ENCODE peak calls at places on chromosomes 5 and 9, in four cellular contexts. One of them, this sample, is unnamed.

GRCh38 chr5:151056367-151057306 is 24.2 kb downstream of the TNIP1 start:
- DNase-seq in T-helper 9 cell: no peak
- DNase-seq in activated T-helper 1 cell treated with anti-CD3 and anti-CD28 coated beads, Interleukin-2, amount 50 U/mL, for 16 hours: no peak
- DNase-seq in hippocampal formation: no peak
- DNase-seq in this sample: no peak

GRCh38 chr5:173301695-173302545 is 26.3 kb downstream of the STC2 start:
- DNase-seq in hippocampal formation: no peak
- DNase-seq in T-helper 9 cell: no peak
- DNase-seq in activated T-helper 1 cell treated with anti-CD3 and anti-CD28 coated beads, Interleukin-2, amount 50 U/mL, for 16 hours: no peak
- DNase-seq in this sample: no peak

GRCh38 chr5:103973669-103974068 is 411.1 kb upstream of the NUDT12 start:
- DNase-seq in activated T-helper 1 cell treated with anti-CD3 and anti-CD28 coated beads, Interleukin-2, amount 50 U/mL, for 16 hours: no peak
- DNase-seq in T-helper 9 cell: no peak
- DNase-seq in hippocampal formation: no peak
- DNase-seq in this sample: no peak

GRCh38 chr9:93828331-93829097 is 126.6 kb downstream of the BARX1 start:
- DNase-seq in T-helper 9 cell: no peak
- DNase-seq in activated T-helper 1 cell treated with anti-CD3 and anti-CD28 coated beads, Interleukin-2, amount 50 U/mL, for 16 hours: no peak
- DNase-seq in hippocampal formation: no peak
- DNase-seq in this sample: no peak

GRCh38 chr5:102796014-102796413 is 40.9 kb downstream of the PAM start:
- DNase-seq in activated T-helper 1 cell treated with anti-CD3 and anti-CD28 coated beads, Interleukin-2, amount 50 U/mL, for 16 hours: no peak
- DNase-seq in hippocampal formation: no peak
- DNase-seq in T-helper 9 cell: no peak
- DNase-seq in this sample: no peak

GRCh38 chr5:159884917-159885620 is 31.2 kb upstream of the ADRA1B start:
- DNase-seq in hippocampal formation: no peak
- DNase-seq in activated T-helper 1 cell treated with anti-CD3 and anti-CD28 coated beads, Interleukin-2, amount 50 U/mL, for 16 hours: no peak
- DNase-seq in T-helper 9 cell: no peak
- DNase-seq in this sample: no peak

GRCh38 chr9:37486616-37487544 is 1.1 kb downstream of the POLR1E start:
- DNase-seq in activated T-helper 1 cell treated with anti-CD3 and anti-CD28 coated beads, Interleukin-2, amount 50 U/mL, for 16 hours: no peak
- DNase-seq in T-helper 9 cell: no peak
- DNase-seq in hippocampal formation: no peak
- DNase-seq in this sample: no peak

GRCh38 chr9:100602302-100602930 is 24.5 kb downstream of the CAVIN4 start:
- DNase-seq in activated T-helper 1 cell treated with anti-CD3 and anti-CD28 coated beads, Interleukin-2, amount 50 U/mL, for 16 hours: no peak
- DNase-seq in hippocampal formation: no peak
- DNase-seq in T-helper 9 cell: no peak
- DNase-seq in this sample: no peak

GRCh38 chr5:147226512-147226911 is 8.3 kb upstream of the STK32A start:
- DNase-seq in hippocampal formation: no peak
- DNase-seq in T-helper 9 cell: no peak
- DNase-seq in activated T-helper 1 cell treated with anti-CD3 and anti-CD28 coated beads, Interleukin-2, amount 50 U/mL, for 16 hours: no peak
- DNase-seq in this sample: no peak

GRCh38 chr5:73822989-73823339 is 197.0 kb downstream of the ARHGEF28 start:
- DNase-seq in activated T-helper 1 cell treated with anti-CD3 and anti-CD28 coated beads, Interleukin-2, amount 50 U/mL, for 16 hours: no peak
- DNase-seq in hippocampal formation: no peak
- DNase-seq in T-helper 9 cell: no peak
- DNase-seq in this sample: no peak

GRCh38 chr5:77425998-77426659 is 66.0 kb downstream of the WDR41 start:
- DNase-seq in activated T-helper 1 cell treated with anti-CD3 and anti-CD28 coated beads, Interleukin-2, amount 50 U/mL, for 16 hours: no peak
- DNase-seq in T-helper 9 cell: no peak
- DNase-seq in hippocampal formation: no peak
- DNase-seq in this sample: no peak

GRCh38 chr9:127981559-127982121 is 851 bp upstream of the EEIG1 start:
- DNase-seq in T-helper 9 cell: no peak
- DNase-seq in activated T-helper 1 cell treated with anti-CD3 and anti-CD28 coated beads, Interleukin-2, amount 50 U/mL, for 16 hours: no peak
- DNase-seq in hippocampal formation: no peak
- DNase-seq in this sample: no peak

GRCh38 chr5:171957591-171958251 is 48.7 kb downstream of the FBXW11 start:
- DNase-seq in T-helper 9 cell: no peak
- DNase-seq in hippocampal formation: no peak
- DNase-seq in activated T-helper 1 cell treated with anti-CD3 and anti-CD28 coated beads, Interleukin-2, amount 50 U/mL, for 16 hours: no peak
- DNase-seq in this sample: no peak

GRCh38 chr9:109907810-109908458 is 127.9 kb downstream of the PALM2AKAP2 start:
- DNase-seq in T-helper 9 cell: no peak
- DNase-seq in hippocampal formation: no peak
- DNase-seq in activated T-helper 1 cell treated with anti-CD3 and anti-CD28 coated beads, Interleukin-2, amount 50 U/mL, for 16 hours: no peak
- DNase-seq in this sample: no peak

GRCh38 chr9:3848445-3849114 is 322.8 kb upstream of the RFX3 start:
- DNase-seq in activated T-helper 1 cell treated with anti-CD3 and anti-CD28 coated beads, Interleukin-2, amount 50 U/mL, for 16 hours: no peak
- DNase-seq in hippocampal formation: no peak
- DNase-seq in T-helper 9 cell: no peak
- DNase-seq in this sample: no peak

GRCh38 chr5:179128041-179128365 is 67.8 kb downstream of the ZNF354C start:
- DNase-seq in activated T-helper 1 cell treated with anti-CD3 and anti-CD28 coated beads, Interleukin-2, amount 50 U/mL, for 16 hours: no peak
- DNase-seq in T-helper 9 cell: no peak
- DNase-seq in hippocampal formation: no peak
- DNase-seq in this sample: no peak

GRCh38 chr9:12628546-12628945 is 64.6 kb upstream of the TYRP1 start:
- DNase-seq in hippocampal formation: no peak
- DNase-seq in activated T-helper 1 cell treated with anti-CD3 and anti-CD28 coated beads, Interleukin-2, amount 50 U/mL, for 16 hours: no peak
- DNase-seq in T-helper 9 cell: no peak
- DNase-seq in this sample: no peak